ENCODE peak calls at places on chromosomes 11 and 22, in nine cellular contexts. One of them, this sample, is unnamed.
A peak's percentile ranks its signal among the peaks of the same experiment; 100 is the strongest.

GRCh38 chr11:45669146-45669545 is 3.7 kb upstream of the CHST1 start:
- DNase-seq in fibroblast of mammary gland: no peak
- DNase-seq in myocyte: no peak
- DNase-seq in EL: no peak
- DNase-seq in nucleus accumbens: no peak
- DNase-seq in activated CD4-positive, alpha-beta T cell treated with anti-CD3 and anti-CD28 coated beads, Interleukin-2, amount 50 U/mL, for 1 hour: no peak
- DNase-seq in D341Med: no peak
- DNase-seq in H9: no peak
- DNase-seq in lower lobe of right lung: no peak
- DNase-seq in this sample: no peak

GRCh38 chr11:116233581-116233980 is 539.2 kb downstream of the BUD13 start:
- DNase-seq in fibroblast of mammary gland: no peak
- DNase-seq in myocyte: no peak
- DNase-seq in EL: no peak
- DNase-seq in nucleus accumbens: no peak
- DNase-seq in activated CD4-positive, alpha-beta T cell treated with anti-CD3 and anti-CD28 coated beads, Interleukin-2, amount 50 U/mL, for 1 hour: no peak
- DNase-seq in D341Med: no peak
- DNase-seq in H9: no peak
- DNase-seq in lower lobe of right lung: no peak
- DNase-seq in this sample: no peak

GRCh38 chr11:103546236-103546635 is 437.0 kb downstream of the DYNC2H1 start:
- DNase-seq in fibroblast of mammary gland: peak; percentile 47
- DNase-seq in myocyte: peak; percentile 59
- DNase-seq in EL: peak; percentile 53
- DNase-seq in nucleus accumbens: no peak
- DNase-seq in activated CD4-positive, alpha-beta T cell treated with anti-CD3 and anti-CD28 coated beads, Interleukin-2, amount 50 U/mL, for 1 hour: no peak
- DNase-seq in D341Med: no peak
- DNase-seq in H9: no peak
- DNase-seq in lower lobe of right lung: no peak
- DNase-seq in this sample: no peak

GRCh38 chr22:26656896-26657851 is at the start of gene MIAT:
- DNase-seq in fibroblast of mammary gland: no peak
- DNase-seq in myocyte: peak; percentile 7
- DNase-seq in EL: peak; percentile 24
- DNase-seq in nucleus accumbens: no peak
- DNase-seq in activated CD4-positive, alpha-beta T cell treated with anti-CD3 and anti-CD28 coated beads, Interleukin-2, amount 50 U/mL, for 1 hour: peak; percentile 65
- DNase-seq in D341Med: peak; percentile 71
- DNase-seq in H9: peak; percentile 79
- DNase-seq in lower lobe of right lung: peak; percentile 59
- DNase-seq in this sample: no peak

GRCh38 chr11:21546715-21547114 is 646.2 kb upstream of the ANO5 start:
- DNase-seq in fibroblast of mammary gland: no peak
- DNase-seq in myocyte: no peak
- DNase-seq in EL: no peak
- DNase-seq in nucleus accumbens: no peak
- DNase-seq in activated CD4-positive, alpha-beta T cell treated with anti-CD3 and anti-CD28 coated beads, Interleukin-2, amount 50 U/mL, for 1 hour: no peak
- DNase-seq in D341Med: no peak
- DNase-seq in H9: no peak
- DNase-seq in lower lobe of right lung: no peak
- DNase-seq in this sample: no peak

GRCh38 chr11:102603091-102603490 is 22.0 kb downstream of the MMP20 start:
- DNase-seq in fibroblast of mammary gland: peak; percentile 22
- DNase-seq in myocyte: peak; percentile 97
- DNase-seq in EL: peak; percentile 68
- DNase-seq in nucleus accumbens: peak; percentile 14
- DNase-seq in activated CD4-positive, alpha-beta T cell treated with anti-CD3 and anti-CD28 coated beads, Interleukin-2, amount 50 U/mL, for 1 hour: no peak
- DNase-seq in D341Med: no peak
- DNase-seq in H9: no peak
- DNase-seq in lower lobe of right lung: no peak
- DNase-seq in this sample: no peak

GRCh38 chr11:62707277-62707771 is at the start of the genes BSCL2 and GNG3:
- DNase-seq in fibroblast of mammary gland: no peak
- DNase-seq in myocyte: no peak
- DNase-seq in EL: no peak
- DNase-seq in nucleus accumbens: peak; percentile 86
- DNase-seq in activated CD4-positive, alpha-beta T cell treated with anti-CD3 and anti-CD28 coated beads, Interleukin-2, amount 50 U/mL, for 1 hour: no peak
- DNase-seq in D341Med: no peak
- DNase-seq in H9: peak; percentile 99
- DNase-seq in lower lobe of right lung: no peak
- DNase-seq in this sample: peak; percentile 95

GRCh38 chr11:28209906-28210305 is 101.7 kb downstream of the METTL15 start:
- DNase-seq in fibroblast of mammary gland: peak; percentile 68
- DNase-seq in myocyte: no peak
- DNase-seq in EL: no peak
- DNase-seq in nucleus accumbens: no peak
- DNase-seq in activated CD4-positive, alpha-beta T cell treated with anti-CD3 and anti-CD28 coated beads, Interleukin-2, amount 50 U/mL, for 1 hour: no peak
- DNase-seq in D341Med: no peak
- DNase-seq in H9: no peak
- DNase-seq in lower lobe of right lung: no peak
- DNase-seq in this sample: no peak

GRCh38 chr11:69298778-69299461 is 5.0 kb downstream of the MYEOV start:
- DNase-seq in fibroblast of mammary gland: peak; percentile 45
- DNase-seq in myocyte: no peak
- DNase-seq in EL: peak; percentile 55
- DNase-seq in nucleus accumbens: no peak
- DNase-seq in activated CD4-positive, alpha-beta T cell treated with anti-CD3 and anti-CD28 coated beads, Interleukin-2, amount 50 U/mL, for 1 hour: no peak
- DNase-seq in D341Med: no peak
- DNase-seq in H9: no peak
- DNase-seq in lower lobe of right lung: no peak
- DNase-seq in this sample: no peak

GRCh38 chr11:122724520-122724919 is 69.0 kb downstream of the UBASH3B start:
- DNase-seq in fibroblast of mammary gland: no peak
- DNase-seq in myocyte: no peak
- DNase-seq in EL: peak; percentile 90
- DNase-seq in nucleus accumbens: no peak
- DNase-seq in activated CD4-positive, alpha-beta T cell treated with anti-CD3 and anti-CD28 coated beads, Interleukin-2, amount 50 U/mL, for 1 hour: no peak
- DNase-seq in D341Med: no peak
- DNase-seq in H9: no peak
- DNase-seq in lower lobe of right lung: no peak
- DNase-seq in this sample: no peak

GRCh38 chr11:95330332-95330731 is 99.3 kb upstream of the SESN3 start:
- DNase-seq in fibroblast of mammary gland: no peak
- DNase-seq in myocyte: no peak
- DNase-seq in EL: no peak
- DNase-seq in nucleus accumbens: no peak
- DNase-seq in activated CD4-positive, alpha-beta T cell treated with anti-CD3 and anti-CD28 coated beads, Interleukin-2, amount 50 U/mL, for 1 hour: no peak
- DNase-seq in D341Med: no peak
- DNase-seq in H9: no peak
- DNase-seq in lower lobe of right lung: no peak
- DNase-seq in this sample: no peak

GRCh38 chr11:62464655-62465054 is 45.8 kb downstream of the SCGB1A1 start:
- DNase-seq in fibroblast of mammary gland: no peak
- DNase-seq in myocyte: no peak
- DNase-seq in EL: no peak
- DNase-seq in nucleus accumbens: no peak
- DNase-seq in activated CD4-positive, alpha-beta T cell treated with anti-CD3 and anti-CD28 coated beads, Interleukin-2, amount 50 U/mL, for 1 hour: no peak
- DNase-seq in D341Med: no peak
- DNase-seq in H9: no peak
- DNase-seq in lower lobe of right lung: no peak
- DNase-seq in this sample: no peak

GRCh38 chr11:56841210-56841810 is 92.8 kb upstream of the OR9G4 start:
- DNase-seq in fibroblast of mammary gland: peak; percentile 67
- DNase-seq in myocyte: peak; percentile 66
- DNase-seq in EL: peak; percentile 47
- DNase-seq in nucleus accumbens: no peak
- DNase-seq in activated CD4-positive, alpha-beta T cell treated with anti-CD3 and anti-CD28 coated beads, Interleukin-2, amount 50 U/mL, for 1 hour: no peak
- DNase-seq in D341Med: peak; percentile 59
- DNase-seq in H9: peak; percentile 45
- DNase-seq in lower lobe of right lung: no peak
- DNase-seq in this sample: peak; percentile 33

GRCh38 chr22:41284465-41284864 is 1.5 kb downstream of the RANGAP1 start:
- DNase-seq in fibroblast of mammary gland: no peak
- DNase-seq in myocyte: no peak
- DNase-seq in EL: no peak
- DNase-seq in nucleus accumbens: no peak
- DNase-seq in activated CD4-positive, alpha-beta T cell treated with anti-CD3 and anti-CD28 coated beads, Interleukin-2, amount 50 U/mL, for 1 hour: no peak
- DNase-seq in D341Med: no peak
- DNase-seq in H9: no peak
- DNase-seq in lower lobe of right lung: no peak
- DNase-seq in this sample: no peak

GRCh38 chr11:87301785-87302540 is 264.2 kb downstream of the TMEM135 start:
- DNase-seq in fibroblast of mammary gland: peak; percentile 45
- DNase-seq in myocyte: peak; percentile 39
- DNase-seq in EL: no peak
- DNase-seq in nucleus accumbens: no peak
- DNase-seq in activated CD4-positive, alpha-beta T cell treated with anti-CD3 and anti-CD28 coated beads, Interleukin-2, amount 50 U/mL, for 1 hour: no peak
- DNase-seq in D341Med: no peak
- DNase-seq in H9: no peak
- DNase-seq in lower lobe of right lung: no peak
- DNase-seq in this sample: no peak

GRCh38 chr11:116511684-116512083 is 261.1 kb downstream of the BUD13 start:
- DNase-seq in fibroblast of mammary gland: no peak
- DNase-seq in myocyte: no peak
- DNase-seq in EL: no peak
- DNase-seq in nucleus accumbens: no peak
- DNase-seq in activated CD4-positive, alpha-beta T cell treated with anti-CD3 and anti-CD28 coated beads, Interleukin-2, amount 50 U/mL, for 1 hour: no peak
- DNase-seq in D341Med: no peak
- DNase-seq in H9: no peak
- DNase-seq in lower lobe of right lung: no peak
- DNase-seq in this sample: no peak